ENCODE peak calls at places on chromosome 22, in eight cellular contexts. F is uterus, B is cardiac muscle cell, I is fibroblast of lung, R is heart right ventricle, Z is lower leg skin, O is lower lobe of right lung, W is endothelial cell. K is an unnamed sample.
A peak's percentile ranks its signal among the peaks of the same experiment; 100 is the strongest.

GRCh38 chr22:24400726-24401596 is 26.4 kb upstream of the ADORA2A start:
- DNase-seq in F (no peak), B (no peak), I (peak; percentile 51), R (no peak), Z (no peak), O (no peak), W (no peak), K (peak; percentile 57)

GRCh38 chr22:29346659-29347058 is 31.2 kb upstream of the RASL10A start:
- DNase-seq in F (no peak), B (no peak), I (no peak), R (no peak), Z (no peak), O (no peak), W (no peak), K (no peak)

GRCh38 chr22:47190276-47190956 is 428.0 kb downstream of the TBC1D22A start:
- DNase-seq in F (peak; percentile 11), B (no peak), I (no peak), R (no peak), Z (no peak), O (peak; percentile 41), W (no peak), K (no peak)

GRCh38 chr22:50191041-50191740 is 5.5 kb downstream of the TRABD start:
- DNase-seq in F (no peak), B (no peak), I (no peak), R (peak; percentile 33), Z (no peak), O (peak; percentile 72), W (no peak), K (no peak)

GRCh38 chr22:46609724-46610161 is 10.4 kb upstream of the GRAMD4 start:
- DNase-seq in F (no peak), B (no peak), I (no peak), R (no peak), Z (no peak), O (no peak), W (no peak), K (no peak)

GRCh38 chr22:28408702-28409101 is 270.9 kb downstream of the TTC28 start:
- DNase-seq in F (no peak), B (no peak), I (no peak), R (no peak), Z (no peak), O (no peak), W (no peak), K (no peak)

GRCh38 chr22:24414984-24415945 is 12.1 kb upstream of the ADORA2A start:
- DNase-seq in F (no peak), B (no peak), I (no peak), R (no peak), Z (no peak), O (no peak), W (no peak), K (no peak)

GRCh38 chr22:27919943-27920755 is 1.1 kb upstream of the PITPNB start:
- DNase-seq in F (peak; percentile 50), B (peak; percentile 81), I (peak; percentile 68), R (no peak), Z (peak; percentile 23), O (no peak), W (peak; percentile 20), K (peak; percentile 86)

GRCh38 chr22:49975543-49976389 is 15.2 kb downstream of the PIM3 start:
- DNase-seq in F (peak; percentile 16), B (peak; percentile 33), I (peak; percentile 24), R (peak; percentile 10), Z (peak; percentile 14), O (peak; percentile 45), W (peak; percentile 11), K (no peak)

GRCh38 chr22:44410396-44411056 is 87.5 kb downstream of the RTL6 start:
- DNase-seq in F (no peak), B (no peak), I (no peak), R (peak; percentile 45), Z (no peak), O (peak; percentile 33), W (no peak), K (no peak)

GRCh38 chr22:38050720-38051119 is 6.5 kb upstream of the PICK1 start:
- DNase-seq in F (no peak), B (no peak), I (no peak), R (no peak), Z (no peak), O (no peak), W (no peak), K (no peak)

GRCh38 chr22:49366437-49366836 is 461.2 kb downstream of the BRD1 start:
- DNase-seq in F (no peak), B (no peak), I (no peak), R (no peak), Z (no peak), O (no peak), W (peak; percentile 0), K (no peak)

GRCh38 chr22:23175817-23176644 is 4.3 kb upstream of the BCR start:
- DNase-seq in F (no peak), B (no peak), I (no peak), R (no peak), Z (no peak), O (no peak), W (no peak), K (no peak)

GRCh38 chr22:31001124-31001770 is 32.2 kb downstream of the TUG1 start:
- DNase-seq in F (no peak), B (no peak), I (no peak), R (no peak), Z (no peak), O (no peak), W (no peak), K (no peak)
- TF ChIP-seq CTCF in F (no peak), B (no peak), I (no peak), R (no peak), Z (no peak), O (no peak), W (no peak), K (no peak)

DNA sequence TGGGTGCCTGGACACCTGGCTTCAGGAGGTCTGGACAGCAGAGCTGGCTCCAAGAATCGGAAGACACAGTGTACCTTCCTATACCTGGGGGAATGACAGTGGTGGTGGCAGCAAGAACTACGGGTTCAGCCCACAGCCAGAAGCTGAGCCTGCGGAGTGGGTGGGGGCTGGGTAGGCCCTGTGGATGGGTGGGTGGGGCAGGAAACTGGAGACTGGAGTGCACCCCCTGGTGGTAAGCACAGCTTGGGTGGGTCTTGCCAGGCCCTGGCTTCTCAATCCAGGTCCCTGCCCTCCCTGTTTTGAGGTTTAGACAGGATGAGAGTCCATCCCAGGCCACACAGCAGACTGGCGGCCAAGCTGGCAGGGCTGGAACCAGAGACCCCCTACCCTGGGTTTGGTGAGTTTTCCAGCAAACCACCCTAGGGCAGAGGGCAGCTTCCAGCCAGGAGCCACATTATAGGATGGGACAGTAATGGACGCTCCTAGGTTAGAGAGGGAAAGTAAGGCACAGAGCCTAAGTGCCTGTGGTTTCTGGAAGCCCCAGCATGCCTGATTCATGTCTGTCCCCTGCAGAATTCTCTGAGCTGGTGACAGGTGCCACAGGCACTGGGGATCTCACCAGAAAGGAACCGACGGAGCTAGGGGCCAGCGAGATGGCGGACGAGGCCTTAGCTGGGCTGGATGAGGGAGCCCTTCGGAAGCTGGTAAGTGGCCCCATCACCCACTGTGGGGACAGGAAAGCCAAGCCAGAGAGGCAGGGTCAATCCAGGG is 1.7 kb downstream of the SMTN start:
- DNase-seq in F (peak; percentile 89), B (peak; percentile 81), I (peak; percentile 48), R (peak; percentile 79), Z (peak; percentile 42), O (no peak), W (peak; percentile 85), K (peak; percentile 77)
- TF ChIP-seq CTCF in F (peak; percentile 71), B (peak; percentile 68), I (peak; percentile 71), R (peak; percentile 69), Z (no peak), O (peak; percentile 63), W (peak; percentile 76), K (peak; percentile 67)

GRCh38 chr22:35308480-35308945 is 8.8 kb downstream of the TOM1 start:
- DNase-seq in F (no peak), B (no peak), I (no peak), R (no peak), Z (no peak), O (no peak), W (peak; percentile 0), K (no peak)

GRCh38 chr22:35313311-35314121 is 13.8 kb downstream of the TOM1 start:
- DNase-seq in F (peak; percentile 48), B (peak; percentile 76), I (peak; percentile 96), R (peak; percentile 50), Z (no peak), O (no peak), W (no peak), K (peak; percentile 90)

GRCh38 chr22:35312198-35313059 is 12.7 kb downstream of the TOM1 start:
- DNase-seq in F (no peak), B (no peak), I (peak; percentile 81), R (no peak), Z (no peak), O (no peak), W (no peak), K (peak; percentile 69)

GRCh38 chr22:35311551-35311999 is 11.9 kb downstream of the TOM1 start:
- DNase-seq in F (no peak), B (no peak), I (no peak), R (no peak), Z (no peak), O (no peak), W (no peak), K (no peak)

DNA sequence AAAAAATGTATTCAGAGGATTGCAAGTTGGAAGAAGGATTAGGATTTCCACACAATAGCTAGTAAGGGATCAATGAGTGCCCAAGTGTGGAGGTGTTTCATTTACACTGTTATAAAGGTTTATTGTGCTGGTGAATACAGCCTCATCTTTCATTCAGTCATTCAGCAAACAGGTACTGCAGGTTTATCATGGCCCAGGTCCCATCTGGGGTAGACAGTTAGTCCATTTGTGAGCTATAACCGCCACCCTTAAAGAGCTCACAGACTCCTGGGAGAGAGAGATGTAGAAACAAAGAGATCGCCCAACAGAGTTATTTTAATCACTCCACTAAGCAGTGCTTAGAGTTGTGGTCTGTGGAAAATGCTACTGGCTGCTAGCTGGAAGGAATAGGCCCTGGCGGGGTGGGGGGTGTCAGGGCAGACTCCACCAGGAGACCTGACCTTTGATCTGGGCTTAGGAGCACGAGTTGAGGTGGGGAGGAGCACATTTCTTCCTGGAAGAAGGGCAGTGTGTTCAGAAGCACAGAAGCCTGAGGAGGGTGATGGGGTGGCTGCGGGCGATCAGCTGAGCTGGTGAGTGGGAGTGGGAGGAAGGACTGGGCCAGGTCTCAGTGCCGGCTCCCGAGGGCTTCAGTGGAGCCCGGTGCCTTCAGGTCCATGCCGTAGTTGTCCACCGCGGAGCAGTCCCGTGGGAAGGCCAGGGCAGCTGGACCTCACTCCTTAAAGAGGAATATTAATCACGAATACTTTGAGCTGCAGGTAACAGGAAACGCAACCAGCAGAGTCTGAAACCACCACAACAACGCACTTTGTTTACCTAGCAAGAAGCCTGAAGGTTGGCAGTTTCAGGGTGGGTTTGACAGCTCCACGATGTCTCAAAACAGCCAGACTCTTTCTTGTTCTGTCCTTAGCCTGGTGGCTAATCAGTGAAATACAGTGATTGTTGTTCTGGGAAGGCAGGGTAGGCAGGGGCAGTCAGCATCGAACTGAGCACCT is 11.2 kb downstream of the TOM1 start:
- DNase-seq in F (no peak), B (no peak), I (peak; percentile 24), R (no peak), Z (no peak), O (no peak), W (no peak), K (no peak)
- TF ChIP-seq CTCF in F (no peak), B (no peak), I (no peak), R (no peak), Z (no peak), O (no peak), W (no peak), K (no peak)

GRCh38 chr22:42553475-42554361 is at the start of gene SERHL2:
- DNase-seq in F (peak; percentile 90), B (peak; percentile 90), I (peak; percentile 71), R (peak; percentile 98), Z (peak; percentile 79), O (peak; percentile 90), W (peak; percentile 85), K (peak; percentile 71)
- TF ChIP-seq CTCF in F (no peak), B (no peak), I (no peak), R (no peak), Z (no peak), O (no peak), W (no peak), K (no peak)

K was measured in fibroblast of mammary gland.